ENCODE peak calls at places on chromosomes 3 and 15, in eight cellular contexts. R is CD8-positive, alpha-beta T cell; A is left kidney; E is activated T-cell treated with anti-CD3 and anti-CD28 coated beads for 24 hours; F is NCI-H1092; L is islet precursor cell; I is heart right ventricle; Y is left ventricle myocardium inferior. V is an unnamed sample.
A peak's percentile ranks its signal among the peaks of the same experiment; 100 is the strongest.

GRCh38 chr3:66413151-66413751 is 87.6 kb downstream of the LRIG1 start:
- DNase-seq in A (no peak), I (no peak), F (no peak), Y (no peak), L (peak; percentile 52), R (no peak), E (no peak), V (no peak)

GRCh38 chr15:87227846-87228245 is 1028.7 kb downstream of the NTRK3 start:
- DNase-seq in F (no peak), Y (no peak), R (no peak), L (peak; percentile 54), I (no peak), A (no peak), E (no peak), V (no peak)

GRCh38 chr3:125191256-125191655 is 21.3 kb downstream of the SLC12A8 start:
- DNase-seq in R (no peak), F (no peak), Y (no peak), E (no peak), I (no peak), L (no peak), A (no peak), V (no peak)

GRCh38 chr3:33582234-33582633 is 135.8 kb downstream of the CLASP2 start:
- DNase-seq in R (no peak), L (peak; percentile 81), E (no peak), Y (no peak), F (no peak), I (no peak), A (peak; percentile 30), V (no peak)

GRCh38 chr15:63040954-63041353 is 1.6 kb upstream of the TPM1 start:
- DNase-seq in A (peak; percentile 41), I (no peak), E (no peak), L (peak; percentile 91), F (no peak), R (no peak), Y (peak; percentile 34), V (no peak)

GRCh38 chr3:10224794-10225660 is 23.2 kb upstream of the TATDN2 start:
- DNase-seq in F (peak; percentile 64), Y (peak; percentile 56), I (peak; percentile 53), E (peak; percentile 60), L (peak; percentile 81), A (peak; percentile 79), R (peak; percentile 80), V (no peak)

GRCh38 chr15:95298729-95299128 is 1031.8 kb upstream of the NR2F2 start:
- DNase-seq in F (no peak), A (no peak), E (no peak), R (no peak), I (no peak), Y (no peak), L (no peak), V (peak; percentile 67)

GRCh38 chr3:9782777-9783176 is 9.5 kb downstream of the TADA3 start:
- DNase-seq in F (no peak), A (no peak), R (no peak), Y (no peak), E (no peak), L (no peak), I (no peak), V (peak; percentile 58)

GRCh38 chr3:186931487-186932280 is 1.4 kb downstream of the ST6GAL1 start:
- DNase-seq in F (no peak), Y (peak; percentile 61), E (peak; percentile 68), A (peak; percentile 88), R (peak; percentile 85), L (no peak), I (peak; percentile 51), V (peak; percentile 13)

GRCh38 chr3:155102329-155102728 is 22.2 kb downstream of the MME start:
- DNase-seq in I (no peak), E (no peak), R (no peak), A (no peak), L (no peak), Y (no peak), F (no peak), V (no peak)

GRCh38 chr3:72591522-72592421 is 256.5 kb downstream of the SHQ1 start:
- DNase-seq in I (no peak), F (no peak), L (peak; percentile 97), A (peak; percentile 59), E (no peak), Y (peak; percentile 20), R (no peak), V (no peak)

GRCh38 chr15:39447431-39447830 is 133.4 kb upstream of the THBS1 start:
- DNase-seq in Y (no peak), I (no peak), L (no peak), R (no peak), A (no peak), F (no peak), E (no peak), V (no peak)

GRCh38 chr15:66433726-66434125 is 47.0 kb downstream of the MAP2K1 start:
- DNase-seq in F (no peak), L (no peak), Y (no peak), I (no peak), R (no peak), A (no peak), E (no peak), V (no peak)

GRCh38 chr3:162780313-162780712 is 1283.7 kb downstream of the OTOL1 start:
- DNase-seq in Y (no peak), A (no peak), F (no peak), E (no peak), I (no peak), R (no peak), L (no peak), V (no peak)